ENCODE peak calls at places on chromosomes 6 and 20, in six cellular contexts. One of them, this sample, is unnamed.

GRCh38 chr6:21953831-21954801 is 342.7 kb downstream of the PRL start:
- DNase-seq in sigmoid colon: no peak
- DNase-seq in pancreas: no peak
- DNase-seq in CD8-positive, alpha-beta T cell: no peak
- DNase-seq in ovary: no peak
- DNase-seq in tibial nerve: no peak
- DNase-seq in this sample: no peak

GRCh38 chr6:151286192-151286591 is 46.4 kb downstream of the AKAP12 start:
- DNase-seq in tibial nerve: no peak
- DNase-seq in sigmoid colon: peak
- DNase-seq in CD8-positive, alpha-beta T cell: no peak
- DNase-seq in ovary: peak
- DNase-seq in pancreas: no peak
- DNase-seq in this sample: no peak

GRCh38 chr6:34484899-34485298 is 19.0 kb downstream of the PACSIN1 start:
- DNase-seq in ovary: no peak
- DNase-seq in sigmoid colon: no peak
- DNase-seq in tibial nerve: no peak
- DNase-seq in pancreas: peak
- DNase-seq in CD8-positive, alpha-beta T cell: peak
- DNase-seq in this sample: peak

GRCh38 chr20:49877254-49877990 is 37.9 kb downstream of the SPATA2 start:
- DNase-seq in tibial nerve: no peak
- DNase-seq in CD8-positive, alpha-beta T cell: no peak
- DNase-seq in pancreas: no peak
- DNase-seq in sigmoid colon: peak
- DNase-seq in ovary: no peak
- DNase-seq in this sample: no peak

GRCh38 chr6:134707342-134707982 is 242.4 kb downstream of the ALDH8A1 start:
- DNase-seq in sigmoid colon: no peak
- DNase-seq in pancreas: no peak
- DNase-seq in tibial nerve: no peak
- DNase-seq in CD8-positive, alpha-beta T cell: no peak
- DNase-seq in ovary: no peak
- DNase-seq in this sample: no peak

GRCh38 chr6:141103246-141103645 is 1029.5 kb upstream of the GJE1 start:
- DNase-seq in CD8-positive, alpha-beta T cell: no peak
- DNase-seq in tibial nerve: no peak
- DNase-seq in ovary: no peak
- DNase-seq in pancreas: no peak
- DNase-seq in sigmoid colon: no peak
- DNase-seq in this sample: no peak

GRCh38 chr6:15171026-15171425 is 74.8 kb upstream of the JARID2 start:
- DNase-seq in CD8-positive, alpha-beta T cell: no peak
- DNase-seq in sigmoid colon: peak
- DNase-seq in pancreas: no peak
- DNase-seq in tibial nerve: no peak
- DNase-seq in ovary: no peak
- DNase-seq in this sample: no peak

GRCh38 chr20:36435799-36436541 is 105.3 kb upstream of the MYL9 start:
- DNase-seq in CD8-positive, alpha-beta T cell: peak
- DNase-seq in pancreas: peak
- DNase-seq in tibial nerve: peak
- DNase-seq in sigmoid colon: peak
- DNase-seq in ovary: peak
- DNase-seq in this sample: peak

GRCh38 chr6:4943716-4944115 is 60.1 kb downstream of the RPP40 start:
- DNase-seq in sigmoid colon: no peak
- DNase-seq in tibial nerve: no peak
- DNase-seq in CD8-positive, alpha-beta T cell: no peak
- DNase-seq in pancreas: no peak
- DNase-seq in ovary: no peak
- DNase-seq in this sample: no peak

GRCh38 chr20:63691711-63692435 is 4.6 kb upstream of the TNFRSF6B start:
- DNase-seq in CD8-positive, alpha-beta T cell: no peak
- DNase-seq in sigmoid colon: peak
- DNase-seq in pancreas: no peak
- DNase-seq in ovary: no peak
- DNase-seq in tibial nerve: no peak
- DNase-seq in this sample: no peak

GRCh38 chr6:16420715-16421461 is 182.5 kb downstream of the GMPR start:
- DNase-seq in ovary: no peak
- DNase-seq in sigmoid colon: no peak
- DNase-seq in pancreas: no peak
- DNase-seq in CD8-positive, alpha-beta T cell: no peak
- DNase-seq in tibial nerve: no peak
- DNase-seq in this sample: peak
- H3K27ac ChIP-seq in ovary: no peak
- H3K27ac ChIP-seq in sigmoid colon: no peak
- H3K27ac ChIP-seq in pancreas: peak
- H3K27ac ChIP-seq in CD8-positive, alpha-beta T cell: peak
- H3K27ac ChIP-seq in tibial nerve: peak
- H3K27ac ChIP-seq in this sample: peak

GRCh38 chr6:79188101-79188500 is 46.4 kb downstream of the HMGN3 start:
- DNase-seq in pancreas: no peak
- DNase-seq in sigmoid colon: no peak
- DNase-seq in CD8-positive, alpha-beta T cell: no peak
- DNase-seq in tibial nerve: no peak
- DNase-seq in ovary: no peak
- DNase-seq in this sample: no peak
- TF ChIP-seq CTCF in pancreas: no peak
- TF ChIP-seq CTCF in sigmoid colon: no peak
- TF ChIP-seq CTCF in CD8-positive, alpha-beta T cell: no peak
- TF ChIP-seq CTCF in tibial nerve: no peak
- TF ChIP-seq CTCF in ovary: no peak
- TF ChIP-seq CTCF in this sample: no peak

DNA sequence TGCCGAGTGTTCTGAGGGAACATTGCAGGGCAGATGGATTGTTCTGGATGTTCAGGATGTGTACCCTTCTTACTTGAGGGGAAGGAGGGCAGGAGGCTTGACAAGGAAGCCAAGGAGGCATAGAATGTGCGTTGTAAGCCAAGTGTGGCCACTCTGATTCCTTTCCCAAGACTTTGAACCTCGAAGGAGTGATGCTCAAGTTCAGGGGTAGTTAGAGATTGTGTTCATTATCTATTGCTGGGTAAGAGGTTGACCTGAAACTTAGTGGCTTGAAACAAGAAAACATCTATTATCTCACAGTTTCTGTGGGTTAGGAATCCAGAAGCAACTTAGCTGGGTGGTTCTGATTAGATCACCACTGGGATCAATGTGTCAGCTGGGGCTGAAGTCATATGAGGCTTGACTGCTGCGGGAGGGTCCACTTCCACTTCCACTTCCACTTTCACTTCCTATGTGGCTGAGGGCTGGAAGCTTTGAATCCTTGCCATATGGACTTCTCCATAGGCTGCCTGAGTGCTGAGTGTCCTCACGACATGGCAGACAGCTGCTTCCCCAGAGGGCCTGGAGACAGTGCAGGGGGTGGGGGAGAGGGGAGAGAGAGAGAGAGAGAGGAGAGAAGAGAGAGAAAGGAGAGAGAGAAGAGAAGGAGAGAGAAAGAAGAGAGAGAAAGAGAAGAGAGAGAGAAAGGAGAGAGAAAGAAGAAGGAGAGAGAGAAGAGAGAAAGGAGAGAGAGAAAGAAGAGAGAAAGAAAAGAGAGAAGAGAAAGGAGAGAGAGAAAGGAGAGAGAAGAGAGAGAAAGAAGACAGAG is 6.9 kb upstream of the CD40 start:
- DNase-seq in ovary: no peak
- DNase-seq in pancreas: no peak
- DNase-seq in CD8-positive, alpha-beta T cell: no peak
- DNase-seq in sigmoid colon: peak
- DNase-seq in tibial nerve: no peak
- DNase-seq in this sample: no peak
- H3K27ac ChIP-seq in ovary: no peak
- H3K27ac ChIP-seq in pancreas: no peak
- H3K27ac ChIP-seq in CD8-positive, alpha-beta T cell: no peak
- H3K27ac ChIP-seq in sigmoid colon: no peak
- H3K27ac ChIP-seq in tibial nerve: no peak
- H3K27ac ChIP-seq in this sample: no peak

DNA sequence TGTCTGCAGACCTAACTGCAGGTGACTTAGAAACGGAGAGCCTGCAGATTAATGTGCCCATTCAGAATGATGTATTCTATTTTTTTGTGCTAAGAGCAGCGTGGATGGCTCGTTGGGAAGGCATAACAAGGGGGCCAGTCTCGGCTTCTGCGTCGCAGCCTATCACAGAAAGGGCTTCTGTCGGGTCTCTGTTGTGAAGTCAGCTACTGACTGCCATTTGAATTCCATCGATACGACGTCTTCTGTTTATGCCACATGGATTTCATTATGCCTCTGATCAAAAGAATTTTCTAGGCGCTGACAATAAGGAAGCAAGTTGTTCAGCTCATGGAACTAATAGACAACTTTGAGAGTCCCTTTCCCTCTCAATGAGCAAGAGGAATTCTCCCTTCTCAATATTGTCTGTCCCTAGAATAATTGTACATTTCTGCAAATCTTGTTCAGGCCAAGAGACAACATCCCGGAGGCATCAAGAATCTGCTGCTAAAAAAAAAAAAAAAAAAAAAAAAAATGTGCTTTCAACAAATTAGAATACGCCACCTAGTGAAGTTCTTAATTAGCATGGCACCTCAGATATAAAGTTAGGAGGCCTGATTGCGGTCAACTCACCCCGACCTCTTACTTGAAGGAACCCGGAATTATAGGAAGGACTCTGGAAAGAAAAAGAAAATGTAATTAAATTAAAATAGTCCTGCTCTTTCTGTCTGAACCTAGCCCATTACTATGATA is 223.9 kb downstream of the TSHZ2 start:
- DNase-seq in CD8-positive, alpha-beta T cell: no peak
- DNase-seq in pancreas: no peak
- DNase-seq in tibial nerve: no peak
- DNase-seq in ovary: no peak
- DNase-seq in sigmoid colon: no peak
- DNase-seq in this sample: no peak
- TF ChIP-seq CTCF in CD8-positive, alpha-beta T cell: no peak
- TF ChIP-seq CTCF in pancreas: no peak
- TF ChIP-seq CTCF in tibial nerve: no peak
- TF ChIP-seq CTCF in ovary: no peak
- TF ChIP-seq CTCF in sigmoid colon: no peak
- TF ChIP-seq CTCF in this sample: no peak

DNA sequence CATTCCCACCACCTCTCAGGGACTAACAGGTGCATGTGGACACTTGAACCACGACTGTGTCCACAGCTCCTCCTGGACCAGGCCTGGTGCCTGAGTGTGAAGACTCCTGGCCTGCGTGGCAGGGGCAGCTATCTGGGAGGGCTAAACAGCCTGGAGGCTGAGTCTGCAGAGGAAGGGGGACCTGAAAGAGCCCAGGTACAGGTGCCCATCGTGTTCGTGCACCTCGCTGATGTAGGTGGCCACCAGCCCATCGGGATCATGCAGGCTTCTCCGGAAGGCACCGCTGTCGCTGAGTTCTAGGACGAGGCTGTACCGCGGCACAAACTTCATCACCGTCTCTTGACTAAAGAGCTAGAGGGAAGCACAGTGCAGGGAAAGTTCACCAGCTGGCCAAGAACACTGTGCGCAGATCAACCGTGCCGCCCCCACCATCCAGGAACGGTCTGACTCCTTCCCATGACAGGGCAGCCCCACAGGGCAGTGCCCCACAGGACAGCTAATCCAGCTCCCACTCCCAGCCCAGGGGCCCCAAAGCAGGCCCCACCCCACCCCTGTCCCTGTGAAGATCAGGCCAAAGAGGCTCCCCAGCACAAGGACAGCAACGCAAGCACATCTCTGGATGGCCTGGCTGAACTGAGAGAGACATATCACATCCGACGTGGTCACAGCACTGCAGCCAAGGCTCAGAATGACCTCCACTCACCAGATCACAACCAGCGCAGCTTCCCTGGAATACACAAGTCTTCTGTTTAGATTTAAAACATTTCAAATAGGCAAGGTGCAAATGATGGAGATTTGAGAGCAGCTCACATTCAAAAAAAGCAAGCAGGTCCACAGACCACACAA is 14.8 kb downstream of the CST7 start:
- DNase-seq in CD8-positive, alpha-beta T cell: no peak
- DNase-seq in pancreas: peak
- DNase-seq in ovary: no peak
- DNase-seq in tibial nerve: no peak
- DNase-seq in sigmoid colon: peak
- DNase-seq in this sample: no peak
- H3K27ac ChIP-seq in CD8-positive, alpha-beta T cell: no peak
- H3K27ac ChIP-seq in pancreas: no peak
- H3K27ac ChIP-seq in ovary: no peak
- H3K27ac ChIP-seq in tibial nerve: no peak
- H3K27ac ChIP-seq in sigmoid colon: no peak
- H3K27ac ChIP-seq in this sample: no peak

DNA sequence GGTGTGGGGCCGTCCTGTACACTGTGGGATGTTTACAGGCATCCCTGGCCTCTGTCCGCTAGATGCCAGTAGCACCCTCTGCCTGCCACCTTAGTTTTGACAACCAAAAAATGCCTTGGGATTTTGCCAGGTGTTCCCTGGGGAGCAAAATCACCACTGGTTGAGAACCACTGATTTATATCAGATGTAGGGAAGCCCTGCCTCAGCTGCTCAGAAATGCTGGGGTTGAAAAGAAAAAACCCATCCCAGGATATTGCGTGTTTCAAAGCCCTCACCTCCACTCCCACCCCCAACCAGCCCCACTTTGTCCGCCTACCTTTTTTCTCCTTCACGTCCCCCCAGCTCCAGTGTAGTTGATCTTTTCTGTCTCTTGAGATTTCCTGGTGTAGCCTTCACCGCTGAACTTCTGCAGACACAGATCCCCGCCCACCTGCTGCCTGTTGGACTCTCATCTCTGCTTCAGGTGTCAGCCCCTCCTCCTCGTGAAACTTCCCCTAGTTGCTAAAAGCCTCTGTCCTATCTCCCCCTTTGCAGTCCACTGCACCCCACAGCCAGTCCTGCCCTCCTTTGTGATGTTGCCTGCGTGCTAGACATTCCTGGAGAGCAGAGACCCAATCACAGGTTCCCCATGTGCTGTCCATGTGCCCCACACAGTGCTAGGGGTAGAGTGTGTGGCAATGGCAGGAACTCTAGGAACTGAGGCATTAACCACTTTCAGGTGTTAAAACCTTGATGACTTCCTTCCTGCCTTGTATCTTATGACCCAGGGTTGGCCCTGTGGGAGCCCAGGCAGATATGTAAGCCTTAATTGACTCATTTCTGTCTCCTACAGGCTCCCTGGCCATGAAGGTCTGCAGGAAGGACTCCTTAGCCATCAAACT is 98.9 kb downstream of the TBC1D7 start:
- DNase-seq in sigmoid colon: no peak
- DNase-seq in ovary: no peak
- DNase-seq in CD8-positive, alpha-beta T cell: no peak
- DNase-seq in pancreas: no peak
- DNase-seq in tibial nerve: no peak
- DNase-seq in this sample: no peak
- TF ChIP-seq CTCF in sigmoid colon: no peak
- TF ChIP-seq CTCF in ovary: no peak
- TF ChIP-seq CTCF in CD8-positive, alpha-beta T cell: no peak
- TF ChIP-seq CTCF in pancreas: no peak
- TF ChIP-seq CTCF in tibial nerve: no peak
- TF ChIP-seq CTCF in this sample: no peak